ENCODE peak calls at places on chromosome 21, in four cellular contexts. I is GM12891, P is K562, B is GM12878. T is an unnamed sample.

GRCh38 chr21:15894596-15894995 is 164.8 kb downstream of the USP25 start:
- DNase-seq in I (no peak), P (no peak), B (no peak), T (no peak)

GRCh38 chr21:27275294-27275927 is 308.5 kb upstream of the ADAMTS5 start:
- DNase-seq in I (no peak), P (no peak), B (no peak), T (no peak)

GRCh38 chr21:16569679-16570078 is 839.9 kb downstream of the USP25 start:
- DNase-seq in I (no peak), P (no peak), B (no peak), T (no peak)

GRCh38 chr21:44931501-44932365 is 8.1 kb upstream of the SLX9 start:
- DNase-seq in I (no peak), P (no peak), B (no peak), T (no peak)

GRCh38 chr21:23026878-23027277 is 2028.7 kb downstream of the NCAM2 start:
- DNase-seq in I (no peak), P (no peak), B (no peak), T (no peak)

GRCh38 chr21:32070693-32071330 is 198.0 kb downstream of the HUNK start:
- DNase-seq in I (no peak), P (no peak), B (no peak), T (no peak)

GRCh38 chr21:33080376-33080775 is 10.4 kb downstream of the OLIG1 start:
- DNase-seq in I (no peak), P (no peak), B (no peak), T (no peak)

GRCh38 chr21:22063140-22063539 is 1064.9 kb downstream of the NCAM2 start:
- DNase-seq in I (no peak), P (no peak), B (no peak), T (no peak)

GRCh38 chr21:15841856-15842564 is 112.2 kb downstream of the USP25 start:
- DNase-seq in I (no peak), P (no peak), B (no peak), T (no peak)

GRCh38 chr21:37450385-37451044 is 83.9 kb downstream of the DYRK1A start:
- DNase-seq in I (no peak), P (peak; percentile 61), B (no peak), T (no peak)

GRCh38 chr21:40567511-40567910 is 279.4 kb downstream of the DSCAM start:
- DNase-seq in I (no peak), P (no peak), B (no peak), T (no peak)

GRCh38 chr21:40850071-40850470 is 3.1 kb upstream of the DSCAM start:
- DNase-seq in I (no peak), P (no peak), B (no peak), T (no peak)

GRCh38 chr21:14900058-14900457 is 164.7 kb downstream of the NRIP1 start:
- DNase-seq in I (no peak), P (no peak), B (no peak), T (no peak)

GRCh38 chr21:38903578-38904193 is 98.0 kb downstream of the ETS2 start:
- DNase-seq in I (no peak), P (no peak), B (no peak), T (no peak)

GRCh38 chr21:38326899-38327298 is 70.1 kb downstream of the KCNJ15 start:
- DNase-seq in I (no peak), P (no peak), B (no peak), T (no peak)

DNA sequence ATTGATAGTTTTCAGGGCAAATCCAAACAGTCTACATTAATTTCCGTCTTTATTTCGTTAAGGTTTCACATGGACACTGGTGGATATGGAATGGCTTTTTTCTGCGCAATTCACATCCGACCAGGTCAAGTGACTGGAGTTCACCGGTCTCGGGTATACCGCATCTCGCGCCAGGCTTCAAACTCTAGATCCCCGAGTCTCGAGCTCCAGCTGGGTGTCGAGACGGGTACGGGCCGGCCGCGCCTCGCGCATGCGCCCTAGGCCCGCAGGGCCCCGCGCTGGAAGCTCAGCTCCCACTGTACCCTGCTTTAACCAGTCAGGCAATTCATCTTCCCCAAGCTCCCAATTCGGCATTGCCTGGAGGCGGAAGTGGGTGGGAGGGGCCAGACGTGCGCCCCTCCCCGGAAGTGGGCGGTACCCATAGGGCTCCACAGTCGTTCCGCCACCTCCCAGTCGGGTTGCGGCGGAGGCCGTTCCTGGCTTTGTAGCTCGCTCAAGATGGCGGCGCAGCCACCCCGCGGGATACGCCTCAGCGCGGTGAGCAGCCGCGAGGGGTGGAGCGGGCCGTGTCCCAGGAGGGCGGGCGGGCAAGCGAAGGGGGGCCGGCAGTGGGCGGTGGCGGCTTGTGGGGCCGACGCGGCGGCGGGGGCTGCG is at the start of gene MORC3:
- DNase-seq in I (peak; percentile 94), P (peak; percentile 99), B (peak; percentile 98), T (peak; percentile 95)
- TF ChIP-seq POLR2A in I (peak; percentile 91), P (peak; percentile 91), B (peak; percentile 98), T (peak; percentile 89)

GRCh38 chr21:46084041-46084561 is 13.8 kb upstream of the COL6A2 start:
- DNase-seq in I (no peak), P (no peak), B (no peak), T (no peak)

GRCh38 chr21:46081022-46081861 is 16.7 kb upstream of the COL6A2 start:
- DNase-seq in I (no peak), P (peak; percentile 5), B (no peak), T (no peak)

GRCh38 chr21:46083271-46084040 is 14.5 kb upstream of the COL6A2 start:
- DNase-seq in I (no peak), P (no peak), B (no peak), T (no peak)

GRCh38 chr21:46081862-46082637 is 15.9 kb upstream of the COL6A2 start:
- DNase-seq in I (no peak), P (no peak), B (no peak), T (no peak)

GRCh38 chr21:46082638-46083270 is 15.2 kb upstream of the COL6A2 start:
- DNase-seq in I (no peak), P (no peak), B (no peak), T (no peak)
- TF ChIP-seq TAF1 in I (no peak), P (no peak), B (no peak), T (no peak)

DNA sequence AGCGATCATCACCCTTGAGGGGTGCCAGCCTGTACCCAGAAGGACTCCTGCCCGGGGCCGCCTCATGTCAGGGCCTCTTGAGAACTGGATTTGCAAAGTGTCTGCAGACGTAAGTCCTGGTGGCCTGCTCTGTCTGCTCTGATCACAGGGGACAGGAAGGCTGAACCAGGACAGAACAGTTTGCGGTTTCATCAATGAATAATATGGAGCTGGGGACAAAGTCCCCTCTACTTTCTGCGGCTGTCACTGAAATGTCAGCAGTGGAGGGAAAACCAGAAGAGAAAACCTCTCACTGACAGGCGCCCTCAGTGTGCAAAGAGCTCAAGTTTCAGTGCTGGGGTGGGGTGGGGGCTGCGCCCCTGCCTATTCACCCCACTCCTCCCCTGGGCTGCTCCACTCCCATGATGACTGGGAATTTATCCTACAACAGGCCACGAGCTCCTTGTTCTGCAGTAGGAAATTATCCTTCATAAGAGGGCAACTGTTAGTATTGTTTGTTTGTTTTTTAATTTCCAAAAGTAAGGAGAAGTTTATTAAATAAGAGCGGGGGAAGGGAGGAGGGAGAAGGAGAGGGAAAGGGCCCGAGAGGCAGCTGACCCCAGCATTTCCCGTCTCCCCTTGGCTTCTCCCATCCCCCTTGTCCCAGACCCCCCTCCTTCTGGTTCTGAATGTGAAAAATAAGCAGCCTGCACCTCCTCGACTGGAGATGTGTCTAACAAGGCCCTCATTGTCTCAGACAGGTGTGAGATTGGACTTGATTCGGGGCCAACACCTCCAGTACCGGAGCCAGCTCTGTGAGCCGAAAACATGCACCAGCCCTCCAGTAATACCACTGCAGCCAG is 149.2 kb downstream of the CLIC6 start:
- DNase-seq in I (no peak), P (no peak), B (no peak), T (no peak)
- TF ChIP-seq POLR2A in I (no peak), P (no peak), B (no peak), T (no peak)

DNA sequence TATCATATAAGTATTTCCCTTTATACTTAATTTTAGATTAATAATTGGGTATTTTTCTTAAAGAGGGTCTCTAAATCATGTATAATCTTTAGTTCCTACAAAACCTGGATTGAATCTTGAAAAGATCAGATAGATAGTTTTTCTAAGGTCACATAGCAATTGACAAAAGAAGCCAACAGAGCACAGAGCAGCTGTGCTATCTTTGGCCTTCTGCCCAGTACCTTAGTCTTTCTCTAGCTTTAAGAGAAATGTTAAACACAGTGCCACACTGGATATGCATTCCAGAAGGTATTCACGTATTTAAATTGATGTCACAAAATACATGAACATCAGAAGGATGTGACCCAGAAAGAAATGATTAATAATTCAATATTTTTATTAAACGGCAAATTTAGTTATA is 86.8 kb downstream of the C21orf91 start:
- DNase-seq in I (no peak), P (no peak), B (no peak), T (no peak)
- TF ChIP-seq TAF1 in I (no peak), P (no peak), B (no peak), T (no peak)

GRCh38 chr21:43718872-43719747 is at the start of gene PDXK:
- DNase-seq in I (peak; percentile 79), P (peak; percentile 96), B (peak; percentile 35), T (peak; percentile 74)
- TF ChIP-seq POLR2A in I (no peak), P (peak; percentile 78), B (peak; percentile 80), T (peak; percentile 82)

T was measured in GM12892.